ENCODE peak calls at places on chromosomes 13 and 19, in seven cellular contexts. U is esophagus squamous epithelium; X is CD8-positive, alpha-beta T cell; G is fibroblast of lung; A is caudate nucleus; Y is aorta; F is CD8-positive, alpha-beta memory T cell. H is an unnamed sample.

GRCh38 chr19:47601180-47601904 is 7.6 kb upstream of the BICRA start:
- DNase-seq in X (no peak), A (no peak), Y (no peak), F (no peak), G (no peak), U (no peak), H (no peak)

GRCh38 chr19:7550987-7551761 is 15.7 kb downstream of the PNPLA6 start:
- DNase-seq in Y (peak), F (no peak), A (peak), X (no peak), U (no peak), G (peak), H (no peak)

GRCh38 chr13:34026308-34026707 is 208.4 kb downstream of the RFC3 start:
- DNase-seq in X (no peak), Y (no peak), G (no peak), F (no peak), U (no peak), A (no peak), H (no peak)

GRCh38 chr13:23654111-23655110 is 84.2 kb downstream of the TNFRSF19 start:
- DNase-seq in A (no peak), F (no peak), G (peak), X (no peak), U (no peak), Y (no peak), H (no peak)

GRCh38 chr19:49802836-49803528 is 10.1 kb downstream of the FUZ start:
- DNase-seq in X (no peak), G (no peak), A (no peak), U (no peak), Y (no peak), F (no peak), H (no peak)

GRCh38 chr19:56080669-56081401 is 40.3 kb downstream of the ZNF787 start:
- DNase-seq in F (peak), A (no peak), U (peak), X (peak), G (peak), Y (peak), H (no peak)

GRCh38 chr19:58456111-58456510 is 4.7 kb downstream of the ZNF324B start:
- DNase-seq in U (no peak), Y (peak), F (no peak), G (no peak), A (no peak), X (no peak), H (no peak)

GRCh38 chr13:50514249-50514648 is 329.2 kb downstream of the DLEU7 start:
- DNase-seq in X (no peak), U (no peak), G (no peak), A (no peak), F (no peak), Y (no peak), H (no peak)

GRCh38 chr19:7679017-7679720 is 1.5 kb upstream of the TRAPPC5 start:
- DNase-seq in G (no peak), A (peak), Y (no peak), X (peak), U (no peak), F (peak), H (no peak)

GRCh38 chr13:98957731-98958442 is 20.0 kb downstream of the DOCK9 start:
- DNase-seq in F (no peak), X (no peak), A (no peak), U (no peak), G (no peak), Y (no peak), H (no peak)

GRCh38 chr19:44767295-44768180 is 10.2 kb upstream of the CBLC start:
- DNase-seq in A (no peak), U (no peak), G (no peak), F (no peak), X (no peak), Y (no peak), H (no peak)

GRCh38 chr19:44762033-44762432 is 13.5 kb downstream of the BCL3 start:
- DNase-seq in G (no peak), F (no peak), A (no peak), Y (no peak), U (no peak), X (no peak), H (no peak)

GRCh38 chr19:44764975-44765948 is 12.4 kb upstream of the CBLC start:
- DNase-seq in A (no peak), Y (no peak), F (no peak), G (no peak), X (no peak), U (no peak), H (no peak)

GRCh38 chr19:44770550-44771257 is 7.0 kb upstream of the CBLC start:
- DNase-seq in A (no peak), G (peak), U (peak), Y (peak), X (peak), F (peak), H (peak)

GRCh38 chr19:44765949-44766335 is 11.7 kb upstream of the CBLC start:
- DNase-seq in A (no peak), F (no peak), G (no peak), X (no peak), Y (no peak), U (no peak), H (no peak)
- H3K27ac ChIP-seq in A (no peak), F (no peak), G (no peak), X (no peak), Y (no peak), U (no peak), H (no peak)

GRCh38 chr19:18776736-18777135 is 14.4 kb downstream of the COMP start:
- DNase-seq in A (no peak), Y (no peak), X (no peak), G (no peak), F (no peak), U (no peak), H (no peak)
- H3K27ac ChIP-seq in A (no peak), Y (no peak), X (no peak), G (peak), F (no peak), U (no peak), H (no peak)

GRCh38 chr13:51829236-51829899 is 15.6 kb downstream of the TMEM272 start:
- DNase-seq in A (peak), U (no peak), G (no peak), Y (no peak), F (no peak), X (no peak), H (no peak)
- H3K27ac ChIP-seq in A (no peak), U (no peak), G (no peak), Y (no peak), F (no peak), X (no peak), H (no peak)

DNA sequence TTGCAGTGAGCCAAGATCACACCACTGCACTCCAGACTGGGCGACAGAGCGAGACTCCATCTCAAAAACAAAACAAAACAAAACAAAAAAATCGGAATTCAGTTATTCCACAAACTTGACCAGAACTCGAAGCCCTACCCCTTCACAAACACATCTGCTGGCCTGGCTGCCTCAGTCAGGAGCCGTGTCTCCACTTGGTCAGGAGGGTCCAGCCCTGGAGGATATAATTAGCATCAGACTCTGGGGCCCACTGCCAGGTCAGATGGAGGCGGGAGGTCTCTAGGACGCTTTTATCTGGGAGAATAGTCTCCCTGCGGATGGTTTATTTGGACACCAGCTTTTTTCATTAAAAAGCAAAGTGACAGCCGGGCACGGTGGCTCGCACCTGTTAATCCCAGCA is 8.0 kb downstream of the ELL start:
- DNase-seq in A (peak), Y (no peak), X (no peak), U (no peak), F (no peak), G (peak), H (no peak)
- H3K27ac ChIP-seq in A (no peak), Y (no peak), X (no peak), U (peak), F (no peak), G (peak), H (peak)

DNA sequence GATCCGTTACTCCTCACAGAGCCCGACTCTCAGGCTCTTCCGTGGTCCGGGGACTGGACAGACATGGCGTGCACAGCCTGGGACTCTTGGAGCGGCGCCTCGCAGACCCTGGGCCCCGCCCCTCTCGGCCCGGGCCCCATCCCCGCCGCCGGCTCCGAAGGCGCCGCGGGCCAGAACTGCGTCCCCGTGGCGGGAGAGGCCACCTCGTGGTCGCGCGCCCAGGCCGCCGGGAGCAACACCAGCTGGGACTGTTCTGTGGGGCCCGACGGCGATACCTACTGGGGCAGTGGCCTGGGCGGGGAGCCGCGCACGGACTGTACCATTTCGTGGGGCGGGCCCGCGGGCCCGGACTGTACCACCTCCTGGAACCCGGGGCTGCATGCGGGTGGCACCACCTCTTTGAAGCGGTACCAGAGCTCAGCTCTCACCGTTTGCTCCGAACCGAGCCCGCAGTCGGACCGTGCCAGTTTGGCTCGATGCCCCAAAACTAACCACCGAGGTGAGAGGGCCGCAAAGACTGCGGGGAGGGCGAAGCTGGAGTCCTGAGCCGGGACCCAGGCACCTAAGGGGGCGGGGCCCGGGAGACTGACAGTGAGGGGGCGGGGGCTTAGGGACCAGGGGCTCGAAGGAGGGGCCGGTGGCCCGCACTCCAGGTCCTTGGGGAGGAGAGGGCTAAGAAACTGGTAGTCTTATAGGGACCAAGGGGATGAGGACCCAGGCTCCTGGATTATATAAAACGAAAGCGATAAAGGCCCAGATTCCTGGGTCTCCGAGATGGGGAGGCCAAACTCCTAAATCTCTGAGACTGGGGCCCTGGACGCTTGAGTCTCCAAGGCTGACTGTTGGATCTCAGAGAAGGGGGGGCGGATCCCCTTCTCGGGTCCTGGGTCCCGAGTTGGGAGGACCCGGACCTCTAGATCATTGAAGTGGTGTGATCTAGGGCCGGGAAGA is 2.0 kb downstream of the ETV2 start:
- DNase-seq in F (peak), X (peak), G (peak), A (peak), U (peak), Y (peak), H (peak)
- H3K27ac ChIP-seq in F (peak), X (peak), G (peak), A (no peak), U (peak), Y (no peak), H (peak)

DNA sequence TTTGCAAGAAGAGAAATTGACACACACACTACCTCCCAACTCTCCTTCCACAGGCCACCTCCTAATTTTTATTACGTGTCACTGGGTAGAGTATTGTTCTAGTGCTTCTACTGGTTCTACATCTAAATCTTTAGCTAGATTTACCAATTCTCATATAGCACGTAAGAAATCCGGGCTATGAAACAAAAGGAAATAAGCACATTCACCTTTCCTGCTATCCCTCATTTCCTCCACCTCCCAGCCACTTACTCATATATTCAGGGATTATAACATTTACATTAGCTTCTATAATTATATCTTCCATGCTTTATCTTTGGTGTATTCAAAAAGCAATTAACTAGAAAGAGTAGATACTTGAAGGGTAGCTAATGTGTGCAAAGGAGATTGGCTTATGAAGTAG is 39.7 kb downstream of the USP12 start:
- DNase-seq in U (no peak), Y (no peak), F (no peak), X (no peak), A (no peak), G (no peak), H (no peak)
- H3K27ac ChIP-seq in U (no peak), Y (no peak), F (no peak), X (no peak), A (no peak), G (no peak), H (no peak)

DNA sequence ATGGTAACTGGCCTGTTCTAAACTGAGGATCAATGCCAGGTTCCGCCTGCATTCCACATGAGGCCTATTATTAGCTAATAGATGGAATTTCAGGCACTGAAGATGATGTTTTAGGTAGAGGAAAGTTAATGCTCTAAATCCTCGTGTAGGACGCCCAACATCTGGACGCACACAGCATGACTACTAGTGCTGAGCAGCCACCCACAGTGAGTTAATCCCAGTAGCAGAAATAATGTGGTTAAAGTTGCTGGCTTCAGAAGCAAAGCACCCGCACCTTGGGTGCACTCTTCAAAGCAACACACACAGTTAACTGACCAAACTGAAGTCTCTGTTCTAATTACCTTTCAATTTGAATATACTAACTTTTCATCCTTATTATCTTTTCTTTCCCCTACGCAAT is 150.6 kb downstream of the DIAPH3 start:
- DNase-seq in A (no peak), X (no peak), F (no peak), U (no peak), Y (no peak), G (no peak), H (no peak)
- H3K27ac ChIP-seq in A (no peak), X (no peak), F (no peak), U (no peak), Y (no peak), G (no peak), H (no peak)

GRCh38 chr19:18942692-18943091 is 1.7 kb upstream of the HOMER3 start:
- DNase-seq in U (no peak), Y (no peak), F (no peak), G (no peak), X (no peak), A (no peak), H (no peak)
- H3K27ac ChIP-seq in U (no peak), Y (no peak), F (no peak), G (no peak), X (no peak), A (no peak), H (no peak)